ENCODE peak calls at places on chromosomes 11 and 22, in four cellular contexts. One of them, this sample, is unnamed.

GRCh38 chr11:79090191-79090590 is 350.6 kb downstream of the TENM4 start:
- DNase-seq in PC-9: no peak
- DNase-seq in fibroblast of the aortic adventitia: no peak
- DNase-seq in tibial artery: no peak
- DNase-seq in this sample: no peak

GRCh38 chr11:93487032-93487483 is 56.1 kb downstream of the SMCO4 start:
- DNase-seq in PC-9: no peak
- DNase-seq in fibroblast of the aortic adventitia: no peak
- DNase-seq in tibial artery: no peak
- DNase-seq in this sample: no peak

GRCh38 chr11:75461136-75461535 is 28.1 kb upstream of the KLHL35 start:
- DNase-seq in PC-9: no peak
- DNase-seq in fibroblast of the aortic adventitia: no peak
- DNase-seq in tibial artery: no peak
- DNase-seq in this sample: no peak

GRCh38 chr11:86089659-86090058 is 20.8 kb upstream of the PICALM start:
- DNase-seq in PC-9: no peak
- DNase-seq in fibroblast of the aortic adventitia: peak
- DNase-seq in tibial artery: no peak
- DNase-seq in this sample: no peak

GRCh38 chr11:71097506-71098240 is 154.7 kb downstream of the SHANK2 start:
- DNase-seq in PC-9: no peak
- DNase-seq in fibroblast of the aortic adventitia: no peak
- DNase-seq in tibial artery: no peak
- DNase-seq in this sample: no peak

GRCh38 chr11:65811764-65812475 is 21.8 kb upstream of the SNX32 start:
- DNase-seq in PC-9: no peak
- DNase-seq in fibroblast of the aortic adventitia: no peak
- DNase-seq in tibial artery: no peak
- DNase-seq in this sample: no peak

GRCh38 chr22:43094085-43094484 is 4.9 kb upstream of the TTLL1 start:
- DNase-seq in PC-9: peak
- DNase-seq in fibroblast of the aortic adventitia: no peak
- DNase-seq in tibial artery: no peak
- DNase-seq in this sample: peak

GRCh38 chr11:86672007-86672621 is at the start of gene ME3:
- DNase-seq in PC-9: peak
- DNase-seq in fibroblast of the aortic adventitia: peak
- DNase-seq in tibial artery: peak
- DNase-seq in this sample: no peak

GRCh38 chr22:22120160-22120559 is 124.4 kb upstream of the VPREB1 start:
- DNase-seq in PC-9: no peak
- DNase-seq in fibroblast of the aortic adventitia: no peak
- DNase-seq in tibial artery: no peak
- DNase-seq in this sample: no peak

GRCh38 chr11:72635931-72636330 is 38.3 kb downstream of the PDE2A start:
- DNase-seq in PC-9: no peak
- DNase-seq in fibroblast of the aortic adventitia: no peak
- DNase-seq in tibial artery: no peak
- DNase-seq in this sample: no peak

GRCh38 chr11:115303304-115303703 is 200.9 kb downstream of the CADM1 start:
- DNase-seq in PC-9: no peak
- DNase-seq in fibroblast of the aortic adventitia: no peak
- DNase-seq in tibial artery: no peak
- DNase-seq in this sample: no peak

GRCh38 chr11:15969281-15969680 is 387.1 kb downstream of the SOX6 start:
- DNase-seq in PC-9: peak
- DNase-seq in fibroblast of the aortic adventitia: peak
- DNase-seq in tibial artery: peak
- DNase-seq in this sample: peak

GRCh38 chr11:96827164-96827563 is 437.4 kb downstream of the JRKL start:
- DNase-seq in PC-9: no peak
- DNase-seq in fibroblast of the aortic adventitia: peak
- DNase-seq in tibial artery: no peak
- DNase-seq in this sample: no peak